ENCODE peak calls at places on chromosomes 1 and 21, in four cellular contexts. N, A, M and D are unnamed samples.

GRCh38 chr1:171257207-171258052 is 9.1 kb downstream of the FMO1 start:
- DNase-seq in N (no peak), A (no peak), M (no peak), D (peak)

GRCh38 chr21:30577766-30578165 is 12.4 kb downstream of the KRTAP22-2 start:
- DNase-seq in N (no peak), A (no peak), M (no peak), D (no peak)

GRCh38 chr1:183882328-183883167 is 77.6 kb downstream of the RGL1 start:
- DNase-seq in N (no peak), A (no peak), M (no peak), D (no peak)

GRCh38 chr1:3211582-3211981 is 142.6 kb downstream of the PRDM16 start:
- DNase-seq in N (no peak), A (no peak), M (no peak), D (no peak)

GRCh38 chr1:185920602-185921001 is 186.4 kb downstream of the HMCN1 start:
- DNase-seq in N (no peak), A (no peak), M (no peak), D (no peak)

GRCh38 chr1:237235080-237235479 is 193.1 kb downstream of the RYR2 start:
- DNase-seq in N (no peak), A (no peak), M (no peak), D (no peak)

GRCh38 chr1:184222561-184223157 is 164.2 kb upstream of the C1orf21 start:
- DNase-seq in N (peak), A (no peak), M (no peak), D (no peak)

GRCh38 chr1:162632234-162632666 is at the start of gene DDR2:
- DNase-seq in N (peak), A (no peak), M (peak), D (peak)

GRCh38 chr1:38120552-38121230 is 74.1 kb upstream of the POU3F1 start:
- DNase-seq in N (no peak), A (no peak), M (no peak), D (no peak)

GRCh38 chr1:22184892-22185612 is 42.2 kb upstream of the WNT4 start:
- DNase-seq in N (peak), A (no peak), M (no peak), D (no peak)